ENCODE peak calls at places on chromosomes 3 and 15, in eight cellular contexts. G is HFFc6, O is T-helper 1 cell, M is Peyer's patch, S is NCI-H1105 treated with DMSO at 0.1 percent for 48 hours, L is activated T-cell treated with anti-CD3 and anti-CD28 coated beads for 4 hours, A is neural progenitor cell, I is heart left ventricle. R is an unnamed sample.

GRCh38 chr3:55725681-55726500 is 238.8 kb upstream of the WNT5A start:
- DNase-seq in S (no peak), M (no peak), I (no peak), O (no peak), G (no peak), L (no peak), A (no peak), R (no peak)

GRCh38 chr3:60536420-60536819 is 714.8 kb downstream of the FHIT start:
- DNase-seq in I (no peak), G (no peak), S (peak), M (no peak), A (no peak), L (no peak), O (no peak), R (no peak)

GRCh38 chr15:71252036-71252898 is 137.0 kb downstream of the THSD4 start:
- DNase-seq in M (peak), G (peak), O (no peak), I (no peak), A (no peak), S (no peak), L (no peak), R (no peak)

GRCh38 chr15:82655606-82656005 is 8.4 kb upstream of the CPEB1 start:
- DNase-seq in L (no peak), A (no peak), S (no peak), G (no peak), M (peak), O (no peak), I (no peak), R (no peak)

GRCh38 chr15:66897971-66898370 is 167.4 kb upstream of the SMAD3 start:
- DNase-seq in A (no peak), I (no peak), L (no peak), O (no peak), G (no peak), S (no peak), M (peak), R (no peak)

GRCh38 chr3:146968204-146968651 is 363.1 kb upstream of the PLSCR5 start:
- DNase-seq in A (no peak), L (no peak), S (no peak), M (no peak), I (no peak), G (peak), O (no peak), R (no peak)

GRCh38 chr15:75198560-75199346 is 2.9 kb upstream of the C15orf39 start:
- DNase-seq in M (peak), I (no peak), S (no peak), G (peak), L (no peak), O (no peak), A (peak), R (no peak)

GRCh38 chr3:50321844-50322385 is 630 bp downstream of the HYAL2 start:
- DNase-seq in M (no peak), S (peak), I (no peak), L (no peak), G (no peak), O (no peak), A (peak), R (no peak)

GRCh38 chr3:11582123-11582968 is 61.4 kb downstream of the VGLL4 start:
- DNase-seq in L (no peak), M (no peak), G (peak), O (no peak), I (peak), S (peak), A (peak), R (peak)

GRCh38 chr3:179410317-179410716 is 41.0 kb downstream of the GNB4 start:
- DNase-seq in I (no peak), A (peak), G (peak), S (no peak), O (no peak), L (no peak), M (no peak), R (no peak)

GRCh38 chr15:41629883-41630282 is 30.3 kb upstream of the MGA start:
- DNase-seq in S (no peak), A (no peak), G (no peak), M (no peak), L (no peak), O (no peak), I (no peak), R (peak)

GRCh38 chr3:47685037-47685436 is 96.7 kb downstream of the SMARCC1 start:
- DNase-seq in I (no peak), G (no peak), O (no peak), M (no peak), S (no peak), L (no peak), A (no peak), R (no peak)

R was measured in iPS-NIHi11.